ENCODE peak calls at places on chromosomes 1 and 21, in six cellular contexts. One of them, this sample, is unnamed.

GRCh38 chr21:45164124-45164511 is 89.7 kb downstream of the ADARB1 start:
- DNase-seq in lower lobe of right lung: no peak
- DNase-seq in Caco-2: no peak
- DNase-seq in hypothalamus: no peak
- DNase-seq in WTC11: no peak
- DNase-seq in NCI-H1092: no peak
- DNase-seq in this sample: no peak

GRCh38 chr1:32393832-32394140 is 455 bp downstream of the BSDC1 start:
- DNase-seq in hypothalamus: no peak
- DNase-seq in NCI-H1092: no peak
- DNase-seq in lower lobe of right lung: peak
- DNase-seq in Caco-2: peak
- DNase-seq in WTC11: peak
- DNase-seq in this sample: no peak

GRCh38 chr1:150718225-150718891 is 2.3 kb downstream of the HORMAD1 start:
- DNase-seq in NCI-H1092: no peak
- DNase-seq in Caco-2: no peak
- DNase-seq in hypothalamus: no peak
- DNase-seq in lower lobe of right lung: no peak
- DNase-seq in WTC11: no peak
- DNase-seq in this sample: no peak

GRCh38 chr21:34336245-34336644 is 27.6 kb upstream of the KCNE2 start:
- DNase-seq in Caco-2: no peak
- DNase-seq in NCI-H1092: no peak
- DNase-seq in WTC11: no peak
- DNase-seq in hypothalamus: no peak
- DNase-seq in lower lobe of right lung: no peak
- DNase-seq in this sample: no peak

GRCh38 chr1:31224102-31224501 is 15.6 kb downstream of the NKAIN1 start:
- DNase-seq in lower lobe of right lung: no peak
- DNase-seq in Caco-2: no peak
- DNase-seq in hypothalamus: no peak
- DNase-seq in WTC11: no peak
- DNase-seq in NCI-H1092: no peak
- DNase-seq in this sample: no peak

GRCh38 chr1:188365874-188366273 is 1537.1 kb downstream of the PLA2G4A start:
- DNase-seq in lower lobe of right lung: no peak
- DNase-seq in WTC11: no peak
- DNase-seq in Caco-2: no peak
- DNase-seq in NCI-H1092: no peak
- DNase-seq in hypothalamus: no peak
- DNase-seq in this sample: no peak

GRCh38 chr1:180116964-180117763 is 37.5 kb upstream of the QSOX1 start:
- DNase-seq in NCI-H1092: no peak
- DNase-seq in Caco-2: peak
- DNase-seq in WTC11: no peak
- DNase-seq in hypothalamus: no peak
- DNase-seq in lower lobe of right lung: no peak
- DNase-seq in this sample: no peak

GRCh38 chr1:53370369-53370961 is 42.6 kb upstream of the LRP8 start:
- DNase-seq in NCI-H1092: no peak
- DNase-seq in hypothalamus: no peak
- DNase-seq in WTC11: no peak
- DNase-seq in lower lobe of right lung: no peak
- DNase-seq in Caco-2: no peak
- DNase-seq in this sample: peak

GRCh38 chr1:81433676-81434075 is 367.1 kb upstream of the ADGRL2 start:
- DNase-seq in Caco-2: no peak
- DNase-seq in hypothalamus: no peak
- DNase-seq in lower lobe of right lung: no peak
- DNase-seq in WTC11: no peak
- DNase-seq in NCI-H1092: no peak
- DNase-seq in this sample: no peak

GRCh38 chr1:2557146-2558029 is 1.2 kb downstream of the TNFRSF14 start:
- DNase-seq in WTC11: no peak
- DNase-seq in Caco-2: no peak
- DNase-seq in lower lobe of right lung: no peak
- DNase-seq in NCI-H1092: no peak
- DNase-seq in hypothalamus: no peak
- DNase-seq in this sample: peak

GRCh38 chr1:233327938-233328660 is 575 bp downstream of the MAP3K21 start:
- DNase-seq in NCI-H1092: peak
- DNase-seq in WTC11: peak
- DNase-seq in hypothalamus: no peak
- DNase-seq in Caco-2: peak
- DNase-seq in lower lobe of right lung: peak
- DNase-seq in this sample: peak

GRCh38 chr1:166300767-166301166 is 134.0 kb upstream of the FAM78B start:
- DNase-seq in NCI-H1092: no peak
- DNase-seq in lower lobe of right lung: no peak
- DNase-seq in WTC11: no peak
- DNase-seq in Caco-2: no peak
- DNase-seq in hypothalamus: no peak
- DNase-seq in this sample: no peak

GRCh38 chr1:14735861-14736260 is 137.4 kb downstream of the KAZN start:
- DNase-seq in Caco-2: no peak
- DNase-seq in lower lobe of right lung: no peak
- DNase-seq in WTC11: no peak
- DNase-seq in hypothalamus: no peak
- DNase-seq in NCI-H1092: peak
- DNase-seq in this sample: no peak

GRCh38 chr1:84944767-84945486 is 51.9 kb upstream of the LPAR3 start:
- DNase-seq in Caco-2: peak
- DNase-seq in lower lobe of right lung: no peak
- DNase-seq in WTC11: peak
- DNase-seq in hypothalamus: peak
- DNase-seq in NCI-H1092: peak
- DNase-seq in this sample: peak

GRCh38 chr1:95547000-95547399 is 313.0 kb downstream of the RWDD3 start:
- DNase-seq in Caco-2: no peak
- DNase-seq in hypothalamus: no peak
- DNase-seq in NCI-H1092: no peak
- DNase-seq in lower lobe of right lung: no peak
- DNase-seq in WTC11: no peak
- DNase-seq in this sample: no peak

GRCh38 chr1:115545791-115546733 is 95.7 kb upstream of the VANGL1 start:
- DNase-seq in NCI-H1092: peak
- DNase-seq in WTC11: peak
- DNase-seq in Caco-2: peak
- DNase-seq in lower lobe of right lung: no peak
- DNase-seq in hypothalamus: no peak
- DNase-seq in this sample: peak

GRCh38 chr1:117121589-117122296 is at the start of gene TRIM45:
- DNase-seq in WTC11: peak
- DNase-seq in Caco-2: peak
- DNase-seq in hypothalamus: peak
- DNase-seq in lower lobe of right lung: peak
- DNase-seq in NCI-H1092: peak
- DNase-seq in this sample: peak

GRCh38 chr1:153567621-153568366 is 2.1 kb upstream of the S100A2 start:
- DNase-seq in lower lobe of right lung: no peak
- DNase-seq in WTC11: no peak
- DNase-seq in Caco-2: no peak
- DNase-seq in NCI-H1092: no peak
- DNase-seq in hypothalamus: no peak
- DNase-seq in this sample: no peak

GRCh38 chr1:4093856-4094565 is 193.9 kb upstream of the C1orf174 start:
- DNase-seq in lower lobe of right lung: no peak
- DNase-seq in hypothalamus: no peak
- DNase-seq in Caco-2: no peak
- DNase-seq in NCI-H1092: no peak
- DNase-seq in WTC11: no peak
- DNase-seq in this sample: no peak

GRCh38 chr1:47918257-47918867 is 78.8 kb downstream of the TRABD2B start:
- DNase-seq in hypothalamus: no peak
- DNase-seq in NCI-H1092: no peak
- DNase-seq in lower lobe of right lung: no peak
- DNase-seq in WTC11: no peak
- DNase-seq in Caco-2: no peak
- DNase-seq in this sample: no peak

GRCh38 chr21:31235671-31236450 is 108.2 kb downstream of the TIAM1 start:
- DNase-seq in hypothalamus: no peak
- DNase-seq in NCI-H1092: no peak
- DNase-seq in Caco-2: peak
- DNase-seq in WTC11: no peak
- DNase-seq in lower lobe of right lung: no peak
- DNase-seq in this sample: no peak

GRCh38 chr1:154236855-154237254 is 16.1 kb downstream of the UBAP2L start:
- DNase-seq in lower lobe of right lung: no peak
- DNase-seq in Caco-2: no peak
- DNase-seq in NCI-H1092: no peak
- DNase-seq in hypothalamus: no peak
- DNase-seq in WTC11: no peak
- DNase-seq in this sample: no peak

GRCh38 chr1:200296091-200296661 is 113.7 kb downstream of the ZNF281 start:
- DNase-seq in NCI-H1092: no peak
- DNase-seq in Caco-2: peak
- DNase-seq in hypothalamus: no peak
- DNase-seq in lower lobe of right lung: no peak
- DNase-seq in WTC11: no peak
- DNase-seq in this sample: no peak

GRCh38 chr1:177210071-177210470 is 39.3 kb downstream of the BRINP2 start:
- DNase-seq in WTC11: no peak
- DNase-seq in hypothalamus: no peak
- DNase-seq in NCI-H1092: no peak
- DNase-seq in Caco-2: no peak
- DNase-seq in lower lobe of right lung: no peak
- DNase-seq in this sample: no peak

GRCh38 chr1:25677193-25677773 is 60.7 kb downstream of the MAN1C1 start:
- DNase-seq in NCI-H1092: no peak
- DNase-seq in WTC11: no peak
- DNase-seq in hypothalamus: no peak
- DNase-seq in Caco-2: no peak
- DNase-seq in lower lobe of right lung: no peak
- DNase-seq in this sample: no peak

GRCh38 chr1:11285883-11286734 is 13.1 kb downstream of the UBIAD1 start:
- DNase-seq in lower lobe of right lung: no peak
- DNase-seq in hypothalamus: peak
- DNase-seq in NCI-H1092: no peak
- DNase-seq in Caco-2: no peak
- DNase-seq in WTC11: no peak
- DNase-seq in this sample: no peak

GRCh38 chr1:62782197-62782886 is 1.6 kb upstream of the ATG4C start:
- DNase-seq in hypothalamus: no peak
- DNase-seq in Caco-2: no peak
- DNase-seq in WTC11: no peak
- DNase-seq in lower lobe of right lung: no peak
- DNase-seq in NCI-H1092: no peak
- DNase-seq in this sample: no peak

GRCh38 chr1:25520446-25521061 is 22.9 kb upstream of the LDLRAP1 start:
- DNase-seq in WTC11: peak
- DNase-seq in NCI-H1092: peak
- DNase-seq in Caco-2: peak
- DNase-seq in lower lobe of right lung: no peak
- DNase-seq in hypothalamus: peak
- DNase-seq in this sample: no peak

GRCh38 chr1:92066321-92066720 is 8.9 kb downstream of the SETSIP start:
- DNase-seq in lower lobe of right lung: no peak
- DNase-seq in NCI-H1092: no peak
- DNase-seq in Caco-2: no peak
- DNase-seq in hypothalamus: no peak
- DNase-seq in WTC11: no peak
- DNase-seq in this sample: no peak

GRCh38 chr21:21921410-21922232 is 923.4 kb downstream of the NCAM2 start:
- DNase-seq in WTC11: no peak
- DNase-seq in Caco-2: peak
- DNase-seq in NCI-H1092: peak
- DNase-seq in lower lobe of right lung: no peak
- DNase-seq in hypothalamus: no peak
- DNase-seq in this sample: no peak

GRCh38 chr1:23593556-23594148 is 34.4 kb upstream of the ID3 start:
- DNase-seq in WTC11: no peak
- DNase-seq in NCI-H1092: peak
- DNase-seq in hypothalamus: no peak
- DNase-seq in lower lobe of right lung: no peak
- DNase-seq in Caco-2: peak
- DNase-seq in this sample: no peak

GRCh38 chr21:45270306-45270821 is 17.3 kb downstream of the POFUT2 start:
- DNase-seq in WTC11: peak
- DNase-seq in Caco-2: peak
- DNase-seq in hypothalamus: no peak
- DNase-seq in lower lobe of right lung: no peak
- DNase-seq in NCI-H1092: no peak
- DNase-seq in this sample: peak

GRCh38 chr21:39381009-39381408 is 32.1 kb upstream of the HMGN1 start:
- DNase-seq in NCI-H1092: no peak
- DNase-seq in hypothalamus: no peak
- DNase-seq in WTC11: no peak
- DNase-seq in Caco-2: no peak
- DNase-seq in lower lobe of right lung: no peak
- DNase-seq in this sample: no peak

GRCh38 chr21:26072891-26073615 is 97.5 kb downstream of the APP start:
- DNase-seq in WTC11: no peak
- DNase-seq in Caco-2: no peak
- DNase-seq in NCI-H1092: no peak
- DNase-seq in lower lobe of right lung: no peak
- DNase-seq in hypothalamus: no peak
- DNase-seq in this sample: no peak

GRCh38 chr1:169931795-169932195 is 38.1 kb upstream of the SCYL3 start:
- DNase-seq in NCI-H1092: no peak
- DNase-seq in WTC11: no peak
- DNase-seq in hypothalamus: no peak
- DNase-seq in lower lobe of right lung: no peak
- DNase-seq in Caco-2: no peak
- DNase-seq in this sample: no peak

GRCh38 chr1:30068787-30069472 is 654.5 kb downstream of the MATN1 start:
- DNase-seq in Caco-2: no peak
- DNase-seq in lower lobe of right lung: no peak
- DNase-seq in hypothalamus: no peak
- DNase-seq in WTC11: no peak
- DNase-seq in NCI-H1092: no peak
- DNase-seq in this sample: no peak

GRCh38 chr21:45539046-45539795 is 3.0 kb downstream of the SLC19A1 start:
- DNase-seq in Caco-2: no peak
- DNase-seq in lower lobe of right lung: peak
- DNase-seq in NCI-H1092: no peak
- DNase-seq in hypothalamus: no peak
- DNase-seq in WTC11: peak
- DNase-seq in this sample: no peak